ENCODE peak calls at places on chromosomes 7 and 10, in five cellular contexts. V is K562, O is neural progenitor cell, E is PC-3, N is mesendoderm. M is an unnamed sample.

GRCh38 chr7:90749774-90750173 is 153.7 kb downstream of the CDK14 start:
- DNase-seq in N (peak), V (no peak), E (peak), O (no peak), M (no peak)

GRCh38 chr7:150739045-150739432 is 1.8 kb downstream of the GIMAP5 start:
- DNase-seq in V (no peak), O (no peak), N (no peak), E (no peak), M (no peak)

GRCh38 chr10:14858338-14858925 is 20.2 kb upstream of the SUV39H2 start:
- DNase-seq in V (no peak), E (no peak), N (no peak), O (peak), M (no peak)

GRCh38 chr10:91787810-91788209 is 10.4 kb upstream of the TNKS2 start:
- DNase-seq in V (no peak), O (no peak), E (peak), N (no peak), M (peak)

GRCh38 chr7:104179178-104179577 is 28.6 kb downstream of the ORC5 start:
- DNase-seq in N (peak), O (peak), V (no peak), E (peak), M (no peak)

GRCh38 chr7:100016209-100016901 is 959 bp downstream of the ZKSCAN1 start:
- DNase-seq in N (no peak), V (no peak), E (no peak), O (no peak), M (no peak)

GRCh38 chr10:43737003-43737402 is 88.3 kb upstream of the ZNF32 start:
- DNase-seq in V (no peak), N (no peak), O (no peak), E (no peak), M (no peak)

GRCh38 chr7:158655931-158656441 is 48.6 kb downstream of the NCAPG2 start:
- DNase-seq in V (no peak), N (no peak), O (no peak), E (peak), M (no peak)

GRCh38 chr10:49139866-49140195 is 6.0 kb upstream of the FAM170B start:
- DNase-seq in V (no peak), E (peak), O (no peak), N (no peak), M (no peak)

GRCh38 chr7:104938741-104939390 is 75.1 kb upstream of the KMT2E start:
- DNase-seq in V (no peak), N (no peak), O (no peak), E (no peak), M (no peak)

GRCh38 chr10:63084690-63085377 is 48.3 kb upstream of the NRBF2 start:
- DNase-seq in E (no peak), V (no peak), O (no peak), N (no peak), M (no peak)

GRCh38 chr10:98323221-98324164 is 55.5 kb upstream of the LOXL4 start:
- DNase-seq in N (peak), E (peak), O (no peak), V (peak), M (no peak)

GRCh38 chr10:74177140-74177677 is 26.2 kb downstream of the ADK start:
- DNase-seq in E (peak), O (no peak), V (peak), N (peak), M (no peak)

GRCh38 chr7:124480074-124480820 is 285.3 kb downstream of the GPR37 start:
- DNase-seq in E (no peak), N (peak), V (no peak), O (no peak), M (no peak)

GRCh38 chr10:22710139-22710745 is 4.1 kb downstream of the PIP4K2A start:
- DNase-seq in N (no peak), V (no peak), O (no peak), E (no peak), M (no peak)

GRCh38 chr7:135855836-135856235 is 107.2 kb upstream of the FAM180A start:
- DNase-seq in O (no peak), N (peak), E (peak), V (no peak), M (peak)

GRCh38 chr10:27192284-27192683 is 37.1 kb downstream of the MASTL start:
- DNase-seq in O (no peak), N (no peak), V (no peak), E (peak), M (no peak)

GRCh38 chr10:100999742-101000601 is at the start of gene LZTS2:
- DNase-seq in O (peak), V (peak), E (no peak), N (peak), M (no peak)

GRCh38 chr10:99888623-99889022 is 106.2 kb downstream of the ABCC2 start:
- DNase-seq in V (no peak), E (no peak), O (no peak), N (no peak), M (no peak)

GRCh38 chr7:155483868-155484325 is 26.0 kb downstream of the EN2 start:
- DNase-seq in V (no peak), O (no peak), N (no peak), E (no peak), M (no peak)

GRCh38 chr7:44396931-44397525 is 71.6 kb upstream of the CAMK2B start:
- DNase-seq in O (no peak), V (no peak), E (no peak), N (no peak), M (no peak)

GRCh38 chr7:2483495-2483894 is 7.3 kb upstream of the GRIFIN start:
- DNase-seq in E (no peak), O (no peak), N (no peak), V (no peak), M (no peak)

GRCh38 chr7:10075866-10076265 is 897.8 kb upstream of the PHF14 start:
- DNase-seq in V (no peak), O (no peak), N (no peak), E (no peak), M (no peak)

GRCh38 chr10:58894929-58895328 is 281.5 kb upstream of the PHYHIPL start:
- DNase-seq in N (peak), V (no peak), E (no peak), O (no peak), M (no peak)

GRCh38 chr10:133475821-133476640 is 22.3 kb downstream of the SCART1 start:
- DNase-seq in V (no peak), N (no peak), E (peak), O (no peak), M (no peak)

GRCh38 chr10:114266521-114266920 is 27.5 kb downstream of the VWA2 start:
- DNase-seq in V (peak), E (peak), N (no peak), O (no peak), M (no peak)

DNA sequence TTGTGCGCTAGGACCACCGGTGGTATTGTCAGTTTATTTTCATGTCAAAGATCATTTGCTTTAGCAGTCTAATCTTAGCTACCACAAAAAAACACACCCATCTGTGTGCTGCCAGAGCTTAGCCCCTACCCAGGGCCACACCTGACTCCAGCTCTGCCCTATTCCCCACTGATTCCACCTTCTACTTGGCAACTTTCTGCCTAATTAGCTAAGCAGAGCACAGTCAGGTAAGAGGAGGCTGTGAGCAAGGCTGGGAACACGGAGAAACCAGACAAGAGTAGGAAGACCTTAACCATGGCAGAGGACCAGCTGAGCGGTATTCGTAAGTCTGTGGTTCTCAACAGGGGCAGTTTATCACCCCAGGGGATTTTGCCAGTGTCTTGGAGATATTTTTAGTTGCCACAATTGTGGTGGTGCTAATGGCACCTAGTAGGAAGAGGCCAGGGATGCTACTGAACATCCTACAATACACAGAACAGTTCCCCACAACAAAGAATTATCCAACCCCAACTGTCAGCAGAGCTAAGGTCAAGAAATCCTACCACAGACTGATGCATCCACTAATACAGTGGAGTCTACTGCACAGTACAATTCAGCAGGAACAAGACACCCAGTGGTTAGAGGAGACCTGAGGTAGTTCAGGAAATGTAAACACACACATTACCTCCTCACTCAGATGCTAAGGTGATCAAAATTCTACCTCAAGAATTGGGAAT is 91.6 kb downstream of the ZFAND4 start:
- DNase-seq in V (peak), O (no peak), E (no peak), N (peak), M (no peak)
- H3K4me2 ChIP-seq in V (peak), O (no peak), E (no peak), N (no peak), M (peak)

DNA sequence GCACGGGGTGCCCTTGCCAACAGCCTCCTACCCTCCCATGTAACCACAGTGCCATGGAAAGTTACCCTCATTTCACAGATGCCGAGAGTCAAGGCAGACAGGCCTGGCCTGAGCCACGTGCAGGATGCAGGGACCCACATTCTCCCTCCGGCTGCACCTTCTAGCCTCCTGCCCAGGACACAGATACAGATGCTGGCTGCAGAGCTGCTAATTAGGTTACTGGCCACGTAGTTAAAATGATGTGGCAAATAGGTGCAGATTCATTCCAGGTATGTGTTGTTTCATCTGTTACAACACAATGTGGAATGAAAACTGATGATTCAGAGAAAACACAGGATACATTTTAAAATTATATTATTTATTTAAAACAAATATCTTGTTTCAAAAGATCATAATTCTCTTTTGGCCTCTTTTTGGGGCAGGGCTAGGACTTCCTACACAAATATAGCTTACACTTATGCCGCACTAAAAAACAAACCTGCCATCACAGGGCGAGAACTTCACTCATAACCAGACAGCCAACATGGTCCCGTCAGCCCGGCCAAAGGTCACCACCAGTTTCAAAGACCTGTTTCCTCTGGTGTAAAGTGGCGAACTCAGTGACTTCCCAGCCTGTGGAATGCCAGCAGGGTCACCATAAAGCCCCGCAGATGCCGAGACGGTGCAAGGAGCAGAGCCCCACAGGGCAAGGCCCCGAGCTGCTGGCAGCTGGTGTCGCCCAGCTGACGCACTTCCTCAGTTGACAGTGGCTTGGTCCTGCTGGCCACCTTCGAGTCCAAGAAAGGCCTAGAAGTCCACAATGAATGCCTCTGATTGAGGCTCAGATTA is 83.5 kb downstream of the TNS3 start:
- DNase-seq in E (no peak), N (no peak), V (no peak), O (no peak), M (no peak)
- H3K4me2 ChIP-seq in E (no peak), N (no peak), V (no peak), O (no peak), M (no peak)

DNA sequence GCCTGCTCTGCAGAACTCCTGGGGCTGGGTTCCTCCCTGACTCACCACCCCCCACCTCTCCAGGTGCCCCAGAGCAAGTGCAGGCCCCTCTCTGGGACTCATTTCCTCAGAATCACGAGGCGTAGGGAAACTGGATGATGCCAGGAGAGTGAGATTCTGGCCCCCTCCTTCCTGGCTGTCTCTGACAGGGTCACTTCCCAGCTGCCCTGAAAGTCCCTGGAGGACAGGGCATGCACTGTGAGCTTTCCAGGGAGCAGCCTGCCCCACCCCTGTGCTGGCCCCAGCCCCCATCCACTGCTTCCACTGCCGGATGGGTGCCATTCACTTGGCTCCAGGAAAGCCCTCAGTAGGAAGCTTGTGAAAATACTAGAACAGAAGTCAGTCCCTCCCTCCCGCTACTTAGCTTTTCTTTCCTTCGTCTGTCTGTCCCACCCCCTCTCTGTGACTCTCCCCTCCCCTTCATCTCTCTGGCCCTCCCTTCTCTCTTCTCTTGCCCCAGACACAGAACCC is 10.4 kb downstream of the TACR2 start:
- DNase-seq in E (peak), V (no peak), N (peak), O (no peak), M (no peak)
- H3K4me2 ChIP-seq in E (no peak), V (no peak), N (no peak), O (peak), M (no peak)

DNA sequence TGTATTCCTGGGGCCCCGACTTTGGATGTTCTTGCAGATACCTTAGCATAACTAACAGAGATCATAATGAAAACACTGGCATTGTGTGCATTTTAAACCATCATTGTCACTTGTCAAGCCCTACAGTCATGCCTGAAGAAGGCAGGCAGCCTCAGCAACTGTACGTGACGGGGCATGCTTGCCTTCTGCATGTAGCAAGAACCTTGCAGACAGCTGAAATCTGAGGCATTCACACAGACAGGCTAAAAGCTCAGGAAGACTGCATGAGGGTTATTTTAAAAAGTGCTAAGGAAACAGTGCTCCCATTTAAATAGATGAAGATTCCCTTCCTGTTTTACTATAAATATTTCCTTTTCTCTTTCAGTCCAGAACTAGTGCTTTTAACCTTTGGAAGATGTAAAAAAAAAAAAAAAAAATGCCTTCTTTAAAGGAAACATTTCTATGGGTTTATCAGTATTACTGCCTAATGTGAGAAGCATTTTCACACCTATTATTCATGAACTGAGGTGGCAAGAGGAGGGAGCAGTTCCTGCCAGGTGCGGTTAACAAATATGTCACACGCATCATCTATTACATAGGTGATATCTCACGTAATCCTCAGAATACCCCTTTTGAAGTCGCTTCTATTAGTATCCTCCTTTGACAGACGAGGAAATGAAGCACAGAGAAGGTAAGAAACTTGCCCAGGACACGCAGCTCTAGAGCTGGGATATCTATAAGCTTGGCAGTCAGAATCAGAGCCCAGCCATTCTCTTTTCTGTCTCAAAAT is 88.1 kb downstream of the PRKCQ start:
- DNase-seq in O (no peak), V (no peak), N (peak), E (no peak), M (peak)
- H3K4me2 ChIP-seq in O (no peak), V (no peak), N (no peak), E (no peak), M (peak)

DNA sequence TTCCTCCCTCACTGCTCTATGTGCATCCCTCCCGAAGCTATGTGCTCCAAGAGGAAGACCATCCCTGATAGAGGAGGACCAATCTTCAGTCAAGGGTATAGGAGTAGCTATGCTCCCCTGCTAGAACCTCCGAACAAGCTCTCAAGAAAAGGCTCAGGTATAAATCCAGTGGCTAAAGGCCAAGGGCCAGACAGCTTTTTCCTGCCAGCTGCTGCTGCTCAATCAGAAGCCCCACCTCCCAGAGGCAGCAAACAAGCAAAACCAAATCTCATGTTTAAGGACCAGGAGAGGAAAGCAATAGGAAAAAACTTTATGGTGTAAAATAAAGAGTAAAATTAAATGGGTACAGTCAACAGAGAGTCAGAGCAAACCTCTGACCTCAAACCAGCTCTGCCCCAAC is 187.2 kb downstream of the FGFR2 start:
- DNase-seq in N (no peak), E (no peak), O (no peak), V (no peak), M (no peak)
- H3K4me2 ChIP-seq in N (no peak), E (no peak), O (no peak), V (no peak), M (no peak)

GRCh38 chr10:94002156-94002555 is 8.4 kb downstream of the PLCE1 start:
- DNase-seq in N (no peak), V (no peak), E (no peak), O (no peak), M (no peak)

GRCh38 chr10:94006591-94007550 is 13.1 kb downstream of the PLCE1 start:
- DNase-seq in O (no peak), N (peak), V (peak), E (peak), M (no peak)

GRCh38 chr10:94000638-94001420 is 7.1 kb downstream of the PLCE1 start:
- DNase-seq in V (no peak), O (no peak), N (no peak), E (no peak), M (no peak)

GRCh38 chr10:94005050-94005449 is 11.3 kb downstream of the PLCE1 start:
- DNase-seq in N (no peak), O (no peak), E (peak), V (no peak), M (no peak)

GRCh38 chr10:94003496-94003895 is 9.8 kb downstream of the PLCE1 start:
- DNase-seq in O (no peak), E (no peak), V (no peak), N (no peak), M (no peak)
- H3K4me2 ChIP-seq in O (no peak), E (no peak), V (no peak), N (no peak), M (no peak)

DNA sequence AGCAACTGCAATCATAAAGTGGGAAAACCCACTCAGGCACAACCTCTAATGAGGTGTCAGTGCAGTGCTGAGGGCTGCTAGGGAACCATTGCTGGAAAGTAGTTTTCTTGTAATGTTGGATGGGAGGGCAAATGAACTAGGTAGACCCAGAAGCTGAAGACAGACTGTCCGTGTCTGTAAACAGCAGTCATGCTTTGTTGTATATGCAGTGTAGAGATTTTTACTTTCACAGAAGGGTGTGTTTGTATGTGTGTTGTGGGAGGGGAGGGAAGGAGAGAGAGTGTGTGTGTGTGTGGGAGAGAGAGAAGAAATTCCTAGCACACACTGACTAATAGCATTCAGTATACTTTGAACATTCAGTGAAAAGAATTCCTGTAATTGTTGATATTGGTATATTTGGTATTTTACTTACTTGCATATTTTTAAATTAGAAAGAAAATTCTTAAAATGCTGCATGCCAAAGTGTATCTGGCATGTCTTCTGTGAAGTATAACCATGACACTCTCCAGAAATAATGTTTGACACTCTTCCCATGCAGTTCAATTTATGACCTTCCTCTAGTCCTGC is 28.8 kb downstream of the ITGB8 start:
- DNase-seq in E (no peak), O (no peak), V (no peak), N (no peak), M (no peak)
- H3K4me2 ChIP-seq in E (no peak), O (no peak), V (no peak), N (no peak), M (no peak)

GRCh38 chr7:30069096-30069867 is 41.1 kb downstream of the PLEKHA8 start:
- DNase-seq in N (no peak), O (no peak), E (no peak), V (no peak), M (no peak)

GRCh38 chr7:30066697-30067096 is 38.5 kb downstream of the PLEKHA8 start:
- DNase-seq in E (no peak), O (no peak), N (no peak), V (no peak), M (no peak)

GRCh38 chr7:30070052-30070451 is 41.8 kb downstream of the PLEKHA8 start:
- DNase-seq in N (no peak), E (no peak), O (no peak), V (no peak), M (no peak)

GRCh38 chr7:30065746-30066145 is 37.5 kb downstream of the PLEKHA8 start:
- DNase-seq in O (no peak), N (no peak), V (no peak), E (no peak), M (no peak)

GRCh38 chr7:30068117-30068516 is 39.9 kb downstream of the PLEKHA8 start:
- DNase-seq in V (no peak), O (no peak), E (no peak), N (peak), M (no peak)
- H3K4me2 ChIP-seq in V (no peak), O (no peak), E (no peak), N (no peak), M (no peak)

GRCh38 chr7:26507375-26508068 is 215.9 kb downstream of the SNX10 start:
- DNase-seq in V (no peak), N (no peak), E (no peak), O (no peak), M (no peak)

GRCh38 chr7:26510226-26510957 is 218.7 kb downstream of the SNX10 start:
- DNase-seq in E (no peak), V (no peak), N (no peak), O (no peak), M (no peak)

GRCh38 chr7:26506196-26506595 is 214.5 kb downstream of the SNX10 start:
- DNase-seq in N (no peak), E (no peak), V (no peak), O (no peak), M (no peak)

GRCh38 chr7:26508917-26509316 is 217.3 kb downstream of the SNX10 start:
- DNase-seq in E (peak), O (peak), N (peak), V (no peak), M (no peak)

GRCh38 chr7:26508481-26508880 is 216.8 kb downstream of the SNX10 start:
- DNase-seq in V (no peak), N (no peak), O (no peak), E (peak), M (no peak)
- H3K4me2 ChIP-seq in V (no peak), N (no peak), O (no peak), E (peak), M (no peak)